ENCODE peak calls at places on chromosome 20, in six cellular contexts. V is H9, S is neuronal stem cell, U is IMR-90, B is mesenchymal stem cell, M is trophoblast cell. L is an unnamed sample. For H3K79me1, the result is how much of the 10 kb centered on the place peaks cover.

GRCh38 chr20:2751347-2751867 is 49.0 kb downstream of the CPXM1 start:
- DNase-seq in V (no peak), S (no peak), U (no peak), B (no peak), M (peak), L (no peak)

GRCh38 chr20:14518648-14519047 is 181.2 kb upstream of the FLRT3 start:
- DNase-seq in V (no peak), S (no peak), U (no peak), B (no peak), M (no peak), L (no peak)

GRCh38 chr20:3000852-3001523 is 42.4 kb upstream of the GNRH2 start:
- DNase-seq in V (no peak), S (peak), U (peak), B (peak), M (peak), L (peak)

GRCh38 chr20:47790032-47790965 is 5.0 kb upstream of the SULF2 start:
- DNase-seq in V (no peak), S (no peak), U (peak), B (peak), M (no peak), L (no peak)

GRCh38 chr20:25226433-25227316 is 21.2 kb upstream of the PYGB start:
- DNase-seq in V (no peak), S (no peak), U (no peak), B (no peak), M (no peak), L (no peak)

GRCh38 chr20:16222859-16223411 is 350.3 kb downstream of the KIF16B start:
- DNase-seq in V (no peak), S (no peak), U (no peak), B (no peak), M (peak), L (no peak)

GRCh38 chr20:50163570-50164317 is 10.2 kb upstream of the PEDS1 start:
- DNase-seq in V (no peak), S (no peak), U (peak), B (peak), M (no peak), L (peak)

GRCh38 chr20:14866841-14867514 is 529.6 kb upstream of the FLRT3 start:
- DNase-seq in V (no peak), S (no peak), U (no peak), B (no peak), M (no peak), L (no peak)

GRCh38 chr20:56657879-56658278 is 28.8 kb downstream of the TFAP2C start:
- DNase-seq in V (no peak), S (no peak), U (no peak), B (no peak), M (no peak), L (no peak)

GRCh38 chr20:48530957-48531356 is 296.8 kb downstream of the PREX1 start:
- DNase-seq in V (no peak), S (no peak), U (no peak), B (no peak), M (no peak), L (no peak)

GRCh38 chr20:4025125-4025524 is 9.8 kb upstream of the RNF24 start:
- DNase-seq in V (no peak), S (no peak), U (no peak), B (no peak), M (no peak), L (no peak)

GRCh38 chr20:10741060-10741459 is 67.3 kb upstream of the JAG1 start:
- DNase-seq in V (no peak), S (no peak), U (no peak), B (no peak), M (no peak), L (no peak)

GRCh38 chr20:10953437-10953836 is 279.6 kb upstream of the JAG1 start:
- DNase-seq in V (no peak), S (no peak), U (no peak), B (no peak), M (no peak), L (no peak)

GRCh38 chr20:60999256-60999655 is 252.8 kb upstream of the CDH4 start:
- DNase-seq in V (no peak), S (no peak), U (no peak), B (no peak), M (no peak), L (no peak)

GRCh38 chr20:32333181-32333987 is 24.7 kb upstream of the ASXL1 start:
- DNase-seq in V (no peak), S (no peak), U (no peak), B (no peak), M (peak), L (no peak)

GRCh38 chr20:43751167-43752050 is 24.6 kb upstream of the GTSF1L start:
- DNase-seq in V (no peak), S (no peak), U (peak), B (peak), M (no peak), L (no peak)

GRCh38 chr20:34549291-34549928 is 9.1 kb upstream of the MAP1LC3A start:
- DNase-seq in V (peak), S (no peak), U (peak), B (peak), M (peak), L (peak)

GRCh38 chr20:37007898-37008649 is 56.6 kb upstream of the SAMHD1 start:
- DNase-seq in V (no peak), S (no peak), U (peak), B (peak), M (peak), L (peak)

GRCh38 chr20:10433623-10434466 is at the start of gene MKKS:
- DNase-seq in V (peak), S (peak), U (peak), B (peak), M (peak), L (peak)

GRCh38 chr20:772806-773205 is 4.5 kb upstream of the SLC52A3 start:
- DNase-seq in V (no peak), S (no peak), U (no peak), B (no peak), M (no peak), L (no peak)

GRCh38 chr20:45051497-45052060 is 49.3 kb downstream of the KCNS1 start:
- DNase-seq in V (no peak), S (no peak), U (no peak), B (no peak), M (no peak), L (no peak)

GRCh38 chr20:10863337-10864060 is 189.7 kb upstream of the JAG1 start:
- DNase-seq in V (no peak), S (no peak), U (peak), B (peak), M (no peak), L (peak)

GRCh38 chr20:1505361-1505760 is 14.1 kb upstream of the SIRPB2 start:
- DNase-seq in V (no peak), S (no peak), U (no peak), B (no peak), M (peak), L (no peak)

GRCh38 chr20:2101057-2101934 is at the start of gene STK35:
- DNase-seq in V (peak), S (no peak), U (no peak), B (no peak), M (peak), L (peak)

GRCh38 chr20:20412750-20413149 is 44.8 kb downstream of the INSM1 start:
- DNase-seq in V (no peak), S (no peak), U (no peak), B (no peak), M (no peak), L (no peak)

GRCh38 chr20:13149371-13149770 is 71.7 kb upstream of the ISM1 start:
- DNase-seq in V (no peak), S (no peak), U (no peak), B (no peak), M (no peak), L (no peak)

GRCh38 chr20:50144362-50144761 is 9.2 kb downstream of the PEDS1 start:
- DNase-seq in V (no peak), S (no peak), U (peak), B (peak), M (peak), L (peak)

GRCh38 chr20:19785886-19786285 is 27.8 kb downstream of the RIN2 start:
- DNase-seq in V (no peak), S (no peak), U (peak), B (peak), M (no peak), L (no peak)

GRCh38 chr20:34045294-34045693 is 51.6 kb downstream of the RALY start:
- DNase-seq in V (no peak), S (no peak), U (peak), B (no peak), M (no peak), L (no peak)

GRCh38 chr20:18314786-18315406 is 26.6 kb downstream of the ZNF133 start:
- DNase-seq in V (no peak), S (no peak), U (peak), B (peak), M (peak), L (no peak)

GRCh38 chr20:13610205-13610604 is 28.5 kb downstream of the TASP1 start:
- DNase-seq in V (peak), S (no peak), U (no peak), B (no peak), M (no peak), L (peak)

GRCh38 chr20:11394145-11394833 is 523.4 kb upstream of the BTBD3 start:
- DNase-seq in V (no peak), S (no peak), U (peak), B (peak), M (peak), L (no peak)

GRCh38 chr20:13739726-13740649 is 44.7 kb downstream of the ESF1 start:
- DNase-seq in V (no peak), S (no peak), U (no peak), B (no peak), M (no peak), L (no peak)

GRCh38 chr20:43914286-43914685 is 366 bp upstream of the TOX2 start:
- DNase-seq in V (no peak), S (no peak), U (no peak), B (no peak), M (no peak), L (no peak)

GRCh38 chr20:25327521-25328235 is 63.0 kb downstream of the ABHD12 start:
- DNase-seq in V (no peak), S (no peak), U (peak), B (no peak), M (no peak), L (no peak)

GRCh38 chr20:22430746-22431168 is 153.6 kb downstream of the FOXA2 start:
- DNase-seq in V (no peak), S (peak), U (no peak), B (no peak), M (no peak), L (no peak)

GRCh38 chr20:462199-462991 is at the start of gene TBC1D20:
- DNase-seq in V (peak), S (peak), U (peak), B (peak), M (peak), L (peak)

DNA sequence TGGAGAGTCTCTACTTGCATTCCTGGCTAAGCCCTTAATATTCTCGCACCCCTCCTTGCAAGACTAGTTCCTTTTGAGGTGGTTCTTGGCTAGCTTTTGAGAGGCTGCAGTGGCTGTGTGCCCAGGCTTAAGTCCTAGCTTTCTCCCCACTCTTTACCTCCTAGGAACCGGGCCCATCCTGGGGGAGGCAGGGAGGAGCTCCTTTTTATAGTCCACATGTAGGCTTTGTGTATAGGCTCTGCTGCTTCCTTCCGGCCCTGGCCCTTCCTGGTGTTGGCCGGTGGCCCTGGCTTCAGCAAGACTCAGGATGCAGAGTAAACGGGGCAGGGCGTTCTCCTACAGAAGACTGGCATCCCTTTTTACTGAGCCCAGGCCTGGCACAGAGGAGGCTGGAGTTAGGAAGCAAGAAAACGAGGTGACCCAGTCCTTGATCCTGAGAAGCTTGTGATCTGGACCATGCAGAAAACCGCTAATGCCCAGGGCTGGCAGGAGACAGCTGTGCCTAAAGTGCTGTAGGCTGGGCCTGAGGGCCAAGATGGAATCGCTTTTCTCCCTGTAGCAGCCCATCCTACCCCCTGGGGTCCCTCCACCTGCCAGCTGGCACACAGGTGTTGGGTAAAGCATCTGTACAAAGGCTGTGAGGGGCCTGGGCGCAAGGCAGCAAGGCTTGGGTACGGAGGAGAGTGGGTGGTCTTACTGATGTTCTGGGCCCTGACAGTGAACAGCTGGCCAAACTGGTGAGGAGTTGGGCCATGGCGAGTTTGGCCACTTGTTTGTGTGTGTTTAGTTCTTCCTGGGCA is 8.7 kb downstream of the PLCG1 start:
- DNase-seq in V (no peak), S (no peak), U (no peak), B (no peak), M (no peak), L (no peak)
- H3K79me1 ChIP-seq in V (under half), S (under half), U (half or more), B (under half), M (under half), L (under half)

DNA sequence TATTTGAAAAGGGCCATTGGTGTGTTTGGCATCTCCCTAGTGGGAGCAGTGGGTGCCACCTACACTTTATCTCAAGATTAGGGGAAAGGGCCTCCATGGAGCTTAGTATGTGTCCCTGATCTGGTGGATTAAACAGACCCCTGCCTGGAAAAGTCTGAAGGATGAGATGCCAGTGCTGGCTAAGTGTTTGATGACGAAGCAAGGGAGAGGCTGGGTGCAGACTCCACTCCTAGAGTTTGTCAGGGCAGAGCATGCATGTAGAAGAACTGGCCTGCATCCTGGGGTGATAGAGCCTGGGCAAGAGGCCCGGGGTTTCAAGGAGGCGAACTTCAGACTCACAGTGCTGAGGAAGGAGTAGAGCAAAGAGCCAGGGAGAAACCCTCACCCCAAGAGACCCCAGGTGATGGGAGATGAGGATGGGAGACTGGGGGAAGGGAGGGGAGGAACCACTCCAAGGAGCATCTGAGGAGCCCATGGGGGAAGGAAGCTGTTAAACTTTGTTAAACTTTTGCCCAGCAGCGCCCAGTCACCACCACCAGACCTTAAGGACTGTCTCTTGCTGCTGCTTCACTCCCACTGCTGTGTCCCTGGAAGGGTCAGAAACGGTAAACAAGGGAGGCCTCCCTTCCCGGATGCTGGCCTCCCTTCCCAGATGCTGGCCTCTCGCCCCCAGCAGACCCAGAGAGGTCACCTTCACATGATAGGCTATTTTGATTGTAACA is 61.6 kb downstream of the RPRD1B start:
- DNase-seq in V (no peak), S (no peak), U (no peak), B (peak), M (no peak), L (no peak)
- H3K27ac ChIP-seq in V (no peak), S (no peak), U (peak), B (no peak), M (peak), L (no peak)

GRCh38 chr20:41155267-41155666 is 17.9 kb downstream of the PLCG1 start:
- DNase-seq in V (no peak), S (no peak), U (peak), B (no peak), M (no peak), L (no peak)

GRCh38 chr20:41151134-41151869 is 14.0 kb downstream of the PLCG1 start:
- DNase-seq in V (no peak), S (no peak), U (no peak), B (no peak), M (peak), L (no peak)

GRCh38 chr20:41158082-41158625 is 20.8 kb downstream of the PLCG1 start:
- DNase-seq in V (no peak), S (no peak), U (no peak), B (no peak), M (peak), L (no peak)

GRCh38 chr20:41152108-41152757 is 14.9 kb downstream of the PLCG1 start:
- DNase-seq in V (no peak), S (no peak), U (no peak), B (no peak), M (no peak), L (no peak)

GRCh38 chr20:41154436-41155176 is 17.3 kb downstream of the PLCG1 start:
- DNase-seq in V (no peak), S (no peak), U (no peak), B (no peak), M (no peak), L (no peak)
- H3K79me1 ChIP-seq in V (under half), S (under half), U (half or more), B (under half), M (under half), L (half or more)

GRCh38 chr20:58584051-58584824 is 66.8 kb upstream of the STX16 start:
- DNase-seq in V (no peak), S (no peak), U (no peak), B (no peak), M (no peak), L (no peak)

GRCh38 chr20:58586565-58587093 is 64.5 kb upstream of the STX16 start:
- DNase-seq in V (no peak), S (no peak), U (no peak), B (no peak), M (no peak), L (no peak)

GRCh38 chr20:58587467-58587866 is 63.6 kb upstream of the STX16 start:
- DNase-seq in V (no peak), S (no peak), U (no peak), B (no peak), M (no peak), L (no peak)

GRCh38 chr20:58584881-58585752 is 66.0 kb upstream of the STX16 start:
- DNase-seq in V (no peak), S (no peak), U (peak), B (peak), M (no peak), L (peak)

GRCh38 chr20:58585753-58586540 is 65.1 kb upstream of the STX16 start:
- DNase-seq in V (no peak), S (no peak), U (no peak), B (peak), M (no peak), L (peak)
- H3K27ac ChIP-seq in V (no peak), S (no peak), U (no peak), B (no peak), M (peak), L (no peak)

GRCh38 chr20:62025394-62025793 is 40.3 kb downstream of the TAF4 start:
- DNase-seq in V (no peak), S (no peak), U (no peak), B (peak), M (no peak), L (no peak)
- H3K79me1 ChIP-seq in V (under half), S (under half), U (half or more), B (half or more), M (under half), L (under half)

GRCh38 chr20:40938020-40938419 is 90.6 kb upstream of the TOP1 start:
- DNase-seq in V (peak), S (no peak), U (no peak), B (no peak), M (no peak), L (peak)
- H3K27ac ChIP-seq in V (no peak), S (no peak), U (no peak), B (no peak), M (no peak), L (no peak)

GRCh38 chr20:63463400-63464288 is 8.8 kb downstream of the KCNQ2 start:
- DNase-seq in V (no peak), S (no peak), U (no peak), B (no peak), M (no peak), L (no peak)
- H3K79me1 ChIP-seq in V (under half), S (under half), U (under half), B (under half), M (under half), L (under half)